ENCODE peak calls at places on chromosomes 2 and 18, in ten cellular contexts. V is mucosa of gallbladder; J is activated CD4-positive, alpha-beta T cell treated with anti-CD3 and anti-CD28 coated beads, Interleukin-2, amount 10 ng/mL, durations not matched to agents 7 days and 5 days; H is cerebellar cortex; G is iPS-NIHi11; L is COLO829; W is stimulated activated CD4-positive, alpha-beta T cell treated with anti-CD3 and anti-CD28 coated beads, Interleukin-2, amount 100 ng/mL, for 48 hours; R is breast epithelium; I is fibroblast of the aortic adventitia; D is GM03348. Y is an unnamed sample.

GRCh38 chr2:176781570-176782217 is 430.9 kb upstream of the HNRNPA3 start:
- DNase-seq in J (no peak), L (no peak), V (no peak), D (no peak), I (no peak), G (no peak), H (no peak), W (no peak), R (no peak), Y (no peak)

GRCh38 chr2:202545523-202545922 is 89.2 kb upstream of the FAM117B start:
- DNase-seq in I (no peak), G (no peak), L (no peak), H (no peak), D (no peak), V (no peak), W (no peak), J (no peak), R (no peak), Y (no peak)

GRCh38 chr18:22211660-22212059 is 42.3 kb downstream of the GATA6 start:
- DNase-seq in H (no peak), R (no peak), J (no peak), G (no peak), I (peak; percentile 79), L (no peak), V (no peak), D (no peak), W (no peak), Y (no peak)

GRCh38 chr2:180761224-180761623 is 219.2 kb upstream of the UBE2E3 start:
- DNase-seq in I (peak; percentile 75), D (peak; percentile 6), H (no peak), R (no peak), W (no peak), J (no peak), V (no peak), G (no peak), L (no peak), Y (no peak)

GRCh38 chr2:2656046-2656715 is 325.1 kb upstream of the MYT1L start:
- DNase-seq in I (no peak), G (no peak), L (no peak), R (no peak), W (no peak), V (peak; percentile 37), H (no peak), D (no peak), J (no peak), Y (no peak)

GRCh38 chr2:13581471-13581870 is 864.7 kb downstream of the TRIB2 start:
- DNase-seq in J (no peak), H (no peak), R (no peak), I (no peak), L (no peak), G (no peak), W (no peak), V (no peak), D (no peak), Y (no peak)

GRCh38 chr18:33440384-33441043 is at the start of gene CCDC178:
- DNase-seq in V (no peak), L (no peak), I (peak; percentile 2), G (peak; percentile 75), H (no peak), W (no peak), R (no peak), D (peak; percentile 35), J (no peak), Y (no peak)

GRCh38 chr18:56173542-56174220 is 464.7 kb downstream of the TXNL1 start:
- DNase-seq in G (no peak), I (no peak), H (no peak), V (no peak), R (no peak), W (no peak), L (no peak), D (no peak), J (no peak), Y (no peak)

GRCh38 chr18:23994361-23994902 is 20.1 kb upstream of the TTC39C start:
- DNase-seq in H (no peak), J (no peak), R (peak; percentile 36), D (peak; percentile 72), G (no peak), L (peak; percentile 52), W (no peak), I (peak; percentile 96), V (peak; percentile 30), Y (no peak)

GRCh38 chr2:109238580-109238979 is 109.6 kb downstream of the SH3RF3 start:
- DNase-seq in W (no peak), J (peak; percentile 61), I (peak; percentile 92), V (peak; percentile 61), R (peak; percentile 53), L (no peak), G (no peak), H (no peak), D (peak; percentile 90), Y (peak; percentile 82)

GRCh38 chr18:13471971-13472628 is 253.5 kb downstream of the LDLRAD4 start:
- DNase-seq in L (peak; percentile 74), W (no peak), I (no peak), V (no peak), D (no peak), R (no peak), G (peak; percentile 46), H (peak; percentile 49), J (no peak), Y (no peak)

GRCh38 chr2:191844706-191845105 is 2.2 kb downstream of the CAVIN2 start:
- DNase-seq in D (no peak), J (no peak), L (no peak), R (no peak), V (no peak), W (no peak), H (no peak), G (no peak), I (peak; percentile 34), Y (no peak)

GRCh38 chr2:113079123-113079522 is 11.4 kb downstream of the IL1F10 start:
- DNase-seq in I (no peak), G (no peak), J (no peak), D (no peak), H (no peak), L (no peak), R (no peak), W (no peak), V (no peak), Y (no peak)

GRCh38 chr2:18674309-18674708 is 84.9 kb upstream of the NT5C1B start:
- DNase-seq in R (no peak), I (no peak), H (no peak), G (no peak), D (no peak), L (no peak), J (no peak), W (no peak), V (no peak), Y (no peak)

GRCh38 chr2:20196881-20197204 is 28.1 kb downstream of the SDC1 start:
- DNase-seq in I (no peak), J (no peak), L (no peak), W (no peak), V (no peak), D (no peak), R (no peak), G (no peak), H (no peak), Y (no peak)